ENCODE peak calls at places on chromosomes 3 and 15, in four cellular contexts. U is neural progenitor cell, X is prostate gland, D is uterus. O is an unnamed sample.

GRCh38 chr3:160163259-160163878 is 61.9 kb upstream of the C3orf80 start:
- DNase-seq in U (no peak), X (no peak), D (no peak), O (no peak)

GRCh38 chr3:196979545-196979944 is 10.9 kb upstream of the PIGZ start:
- DNase-seq in D (no peak), X (no peak), U (no peak), O (no peak)

GRCh38 chr15:50828610-50829206 is 63.2 kb upstream of the SPPL2A start:
- DNase-seq in X (no peak), U (peak; percentile 40), D (peak; percentile 28), O (peak; percentile 32)

GRCh38 chr3:172824229-172824628 is 73.7 kb downstream of the ECT2 start:
- DNase-seq in D (no peak), X (no peak), U (no peak), O (no peak)

GRCh38 chr3:10379961-10380360 is 59.0 kb upstream of the SEC13 start:
- DNase-seq in D (no peak), U (no peak), X (no peak), O (no peak)

GRCh38 chr3:89246326-89246725 is 138.9 kb downstream of the EPHA3 start:
- DNase-seq in X (no peak), D (no peak), U (peak; percentile 68), O (no peak)

GRCh38 chr3:11556851-11557644 is 86.7 kb downstream of the VGLL4 start:
- DNase-seq in U (no peak), D (peak; percentile 90), X (no peak), O (no peak)

GRCh38 chr3:184261270-184262165 is at the start of gene CAMK2N2:
- DNase-seq in U (peak; percentile 81), X (peak; percentile 33), D (no peak), O (peak; percentile 97)

GRCh38 chr3:139319428-139320402 is 24.1 kb upstream of the MRPS22 start:
- DNase-seq in U (peak; percentile 63), X (no peak), D (no peak), O (peak; percentile 13)

GRCh38 chr15:39925112-39925830 is 5.2 kb upstream of the GPR176 start:
- DNase-seq in X (no peak), U (peak; percentile 16), D (no peak), O (no peak)

GRCh38 chr15:68435966-68436365 is 4.0 kb upstream of the ITGA11 start:
- DNase-seq in D (peak; percentile 7), U (no peak), X (no peak), O (no peak)

GRCh38 chr15:45391746-45392711 is 13.7 kb upstream of the GATM start:
- DNase-seq in X (no peak), U (no peak), D (no peak), O (no peak)

GRCh38 chr3:184560531-184560930 is 1.1 kb upstream of the EPHB3 start:
- DNase-seq in X (no peak), D (no peak), U (no peak), O (no peak)

GRCh38 chr15:28260722-28261121 is 61.3 kb downstream of the HERC2 start:
- DNase-seq in X (no peak), D (no peak), U (peak; percentile 22), O (no peak)
- TF ChIP-seq CTCF in X (no peak), D (no peak), U (no peak), O (no peak)

GRCh38 chr15:95528920-95529319 is 801.6 kb upstream of the NR2F2 start:
- DNase-seq in X (no peak), D (no peak), U (no peak), O (no peak)
- H3K36me3 ChIP-seq in X (no peaks in the 10 kb centered on the region), D (no peaks in the 10 kb centered on the region), U (no peaks in the 10 kb centered on the region), O (no peaks in the 10 kb centered on the region)

GRCh38 chr15:63122002-63122893 is 587 bp downstream of the LACTB start:
- DNase-seq in U (peak; percentile 78), X (peak; percentile 82), D (peak; percentile 87), O (peak; percentile 91)

GRCh38 chr15:63121382-63122001 is at the start of gene LACTB:
- DNase-seq in D (peak; percentile 82), X (peak; percentile 83), U (peak; percentile 95), O (peak; percentile 91)

GRCh38 chr15:63124506-63124905 is 2.8 kb downstream of the LACTB start:
- DNase-seq in D (no peak), X (no peak), U (no peak), O (no peak)

DNA sequence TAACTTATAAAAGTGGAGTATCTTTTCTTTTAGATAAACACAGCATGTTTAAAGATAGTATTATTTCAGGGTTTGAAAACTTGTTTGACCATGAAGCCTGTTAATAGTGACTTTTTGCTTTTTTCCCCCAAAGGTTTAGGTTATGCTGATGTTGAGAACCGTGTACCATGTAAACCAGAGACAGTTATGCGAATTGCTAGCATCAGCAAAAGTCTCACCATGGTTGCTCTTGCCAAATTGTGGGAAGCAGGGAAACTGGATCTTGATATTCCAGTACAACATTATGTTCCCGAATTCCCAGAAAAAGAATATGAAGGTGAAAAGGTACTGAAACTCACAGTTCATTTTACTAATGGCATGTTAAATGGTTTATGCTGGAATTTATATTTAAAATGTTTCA is 5.1 kb downstream of the LACTB start:
- DNase-seq in D (no peak), U (no peak), X (no peak), O (no peak)
- TF ChIP-seq CTCF in D (no peak), U (no peak), X (no peak), O (no peak)

DNA sequence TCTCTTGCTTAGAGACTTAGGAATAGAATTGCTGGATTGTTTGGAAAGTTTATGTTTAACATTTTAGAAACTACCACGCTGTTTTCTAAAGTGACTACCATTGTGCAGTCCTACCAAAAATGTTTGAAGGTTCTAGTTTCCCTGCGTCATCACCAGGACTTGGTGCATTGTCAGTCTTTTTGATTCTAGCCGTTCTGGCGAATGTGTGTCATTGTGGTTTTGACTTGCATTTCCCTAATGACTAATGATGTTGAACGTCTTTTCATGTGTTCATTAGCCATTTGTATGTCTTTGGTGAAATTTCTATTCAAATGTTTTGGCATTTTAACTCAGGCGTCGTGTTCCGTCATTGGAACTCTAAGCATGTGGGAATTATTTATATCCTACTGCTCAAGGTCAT is 58.0 kb downstream of the CHD2 start:
- DNase-seq in X (no peak), D (no peak), U (no peak), O (no peak)
- H3K36me3 ChIP-seq in X (no peaks in the 10 kb centered on the region), D (no peaks in the 10 kb centered on the region), U (peaks cover 80% of the 10 kb centered on the region), O (peaks cover 4% of the 10 kb centered on the region)

DNA sequence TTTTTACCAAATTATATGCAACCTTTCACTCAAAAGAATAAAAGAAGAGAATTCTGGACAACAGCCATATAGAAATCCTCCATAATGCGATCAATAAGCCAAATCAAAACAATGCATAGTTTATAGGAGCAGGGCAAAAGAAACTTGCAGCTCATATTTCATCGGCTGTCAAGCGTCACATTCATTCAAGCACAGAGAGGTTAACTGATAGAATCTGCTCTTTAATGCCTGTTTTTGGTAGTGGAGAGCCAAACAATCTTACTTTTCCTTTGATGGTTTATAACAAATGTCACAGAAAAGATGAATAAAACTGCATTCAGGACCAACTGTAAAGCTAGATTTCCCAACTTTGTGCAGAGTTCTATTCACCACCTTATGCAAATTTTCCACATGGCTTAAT is 35.4 kb downstream of the PRTG start:
- DNase-seq in X (no peak), U (no peak), D (no peak), O (no peak)
- TF ChIP-seq CTCF in X (no peak), U (no peak), D (no peak), O (no peak)

GRCh38 chr3:185932213-185932612 is 5.6 kb downstream of the TRA2B start:
- DNase-seq in D (no peak), U (no peak), X (no peak), O (no peak)
- H3K36me3 ChIP-seq in D (no peaks in the 10 kb centered on the region), U (no peaks in the 10 kb centered on the region), X (no peaks in the 10 kb centered on the region), O (no peaks in the 10 kb centered on the region)

GRCh38 chr3:57077630-57078365 is 17.3 kb downstream of the SPATA12 start:
- DNase-seq in U (no peak), X (no peak), D (no peak), O (no peak)

GRCh38 chr3:57079221-57079831 is 18.9 kb downstream of the SPATA12 start:
- DNase-seq in U (peak; percentile 81), X (peak; percentile 48), D (peak; percentile 31), O (peak; percentile 48)

GRCh38 chr3:57080171-57080570 is 19.7 kb downstream of the SPATA12 start:
- DNase-seq in U (no peak), D (no peak), X (no peak), O (no peak)

GRCh38 chr3:57076422-57076951 is 16.0 kb downstream of the SPATA12 start:
- DNase-seq in U (no peak), X (no peak), D (no peak), O (no peak)

GRCh38 chr3:57078366-57079220 is 18.1 kb downstream of the SPATA12 start:
- DNase-seq in U (peak; percentile 64), X (peak; percentile 59), D (peak; percentile 58), O (peak; percentile 56)
- TF ChIP-seq CTCF in U (peak; percentile 19), X (no peak), D (no peak), O (no peak)

GRCh38 chr3:36988336-36988735 is 4.6 kb downstream of the EPM2AIP1 start:
- DNase-seq in D (no peak), U (no peak), X (no peak), O (no peak)
- H3K36me3 ChIP-seq in D (no peaks in the 10 kb centered on the region), U (peaks cover 9% of the 10 kb centered on the region), X (no peaks in the 10 kb centered on the region), O (no peaks in the 10 kb centered on the region)

DNA sequence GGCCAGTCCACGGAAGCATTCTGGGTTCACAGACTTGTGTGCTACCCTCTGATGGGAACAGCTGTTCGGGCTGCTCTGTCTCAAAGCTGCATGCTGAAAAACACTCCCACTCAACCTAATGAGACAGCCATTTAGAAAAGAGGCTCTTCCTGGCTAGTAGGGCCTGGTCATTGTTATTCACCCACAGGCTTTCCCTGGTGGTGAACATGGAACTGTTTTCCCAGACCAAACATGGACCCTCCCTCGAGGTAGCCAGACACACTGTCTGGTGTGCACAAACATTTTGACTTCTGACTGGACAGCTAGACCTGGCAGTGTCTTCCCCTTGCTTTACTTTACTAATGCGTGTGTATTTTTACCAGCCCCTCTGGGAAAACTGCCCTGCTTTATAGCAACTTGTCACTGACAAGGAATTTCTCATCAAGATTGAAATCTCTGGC is 39.0 kb downstream of the MECOM start:
- DNase-seq in D (no peak), X (no peak), U (no peak), O (no peak)
- TF ChIP-seq CTCF in D (no peak), X (no peak), U (peak; percentile 7), O (no peak)

O was measured in body of pancreas.